ENCODE peak calls at places on chromosomes 3 and 15, in six cellular contexts. K, P, Y, X, W and L are unnamed samples.

GRCh38 chr3:123342631-123343080 is 106.2 kb downstream of the ADCY5 start:
- DNase-seq in W (no peak), Y (no peak), P (no peak), K (no peak), X (no peak), L (no peak)

GRCh38 chr15:32855942-32856341 is 138.1 kb downstream of the GREM1 start:
- DNase-seq in X (no peak), K (peak; percentile 45), P (peak; percentile 50), W (no peak), Y (no peak), L (no peak)

GRCh38 chr3:115146418-115147328 is at the start of gene ZBTB20:
- DNase-seq in X (peak; percentile 84), W (peak; percentile 78), P (peak; percentile 13), Y (no peak), K (peak; percentile 29), L (peak; percentile 67)

GRCh38 chr3:141764041-141764440 is 833 bp downstream of the GRK7 start:
- DNase-seq in W (no peak), K (no peak), X (no peak), Y (no peak), P (no peak), L (no peak)

GRCh38 chr3:23648326-23648964 is 157.3 kb upstream of the UBE2E1 start:
- DNase-seq in W (peak; percentile 5), P (no peak), X (peak; percentile 27), Y (no peak), K (no peak), L (peak; percentile 19)

GRCh38 chr3:185981621-185982020 is 43.8 kb upstream of the TRA2B start:
- DNase-seq in Y (no peak), X (no peak), P (no peak), K (no peak), W (no peak), L (no peak)

GRCh38 chr3:197340521-197340871 is 42.1 kb upstream of the DLG1 start:
- DNase-seq in P (no peak), W (no peak), X (no peak), Y (no peak), K (no peak), L (no peak)

GRCh38 chr3:10774129-10774670 is 41.8 kb upstream of the SLC6A11 start:
- DNase-seq in Y (no peak), W (no peak), K (no peak), P (no peak), X (no peak), L (no peak)

GRCh38 chr3:100600181-100601042 is 9.0 kb upstream of the ADGRG7 start:
- DNase-seq in K (no peak), W (no peak), Y (peak; percentile 43), X (no peak), P (no peak), L (no peak)

GRCh38 chr3:50324351-50325144 is 2.0 kb upstream of the HYAL2 start:
- DNase-seq in X (peak; percentile 85), W (peak; percentile 86), Y (no peak), K (peak; percentile 75), P (no peak), L (peak; percentile 69)

GRCh38 chr15:84947947-84948830 is 33.5 kb upstream of the PDE8A start:
- DNase-seq in Y (no peak), W (peak; percentile 45), P (no peak), K (no peak), X (no peak), L (no peak)

GRCh38 chr3:155293518-155293917 is at the start of gene STRIT1:
- DNase-seq in Y (no peak), X (no peak), K (no peak), P (no peak), W (no peak), L (no peak)

GRCh38 chr3:112531358-112531781 is 30.4 kb downstream of the ATG3 start:
- DNase-seq in X (peak; percentile 27), Y (no peak), P (no peak), W (peak; percentile 9), K (peak; percentile 6), L (peak; percentile 23)

GRCh38 chr3:194690501-194691372 is 5.1 kb downstream of the FAM43A start:
- DNase-seq in W (peak; percentile 30), P (no peak), X (no peak), K (no peak), Y (no peak), L (no peak)

GRCh38 chr3:197841789-197842188 is 50.7 kb downstream of the LRCH3 start:
- DNase-seq in Y (no peak), K (no peak), X (no peak), P (no peak), W (no peak), L (no peak)

GRCh38 chr3:60333710-60334109 is 917.5 kb downstream of the FHIT start:
- DNase-seq in K (no peak), Y (no peak), W (peak; percentile 20), P (no peak), X (no peak), L (no peak)

GRCh38 chr3:12796171-12797123 is at the start of gene CAND2:
- DNase-seq in X (peak; percentile 86), K (no peak), W (peak; percentile 86), Y (no peak), P (no peak), L (no peak)

GRCh38 chr15:29734917-29735572 is 87.2 kb downstream of the TJP1 start:
- DNase-seq in P (no peak), W (no peak), Y (no peak), X (no peak), K (peak; percentile 31), L (no peak)

GRCh38 chr15:60535265-60535664 is 56.3 kb upstream of the ICE2 start:
- DNase-seq in K (no peak), P (no peak), Y (no peak), X (no peak), W (no peak), L (no peak)

GRCh38 chr15:25775317-25775912 is 87.7 kb downstream of the ATP10A start:
- DNase-seq in Y (peak; percentile 40), P (no peak), K (no peak), W (no peak), X (no peak), L (no peak)

GRCh38 chr15:25770618-25771369 is 92.3 kb downstream of the ATP10A start:
- DNase-seq in K (no peak), X (no peak), W (no peak), Y (no peak), P (no peak), L (no peak)

GRCh38 chr15:25772500-25772899 is 90.6 kb downstream of the ATP10A start:
- DNase-seq in K (no peak), Y (no peak), X (no peak), W (no peak), P (no peak), L (no peak)

GRCh38 chr15:25774871-25775270 is 88.3 kb downstream of the ATP10A start:
- DNase-seq in X (no peak), K (no peak), Y (no peak), P (no peak), W (no peak), L (no peak)

DNA sequence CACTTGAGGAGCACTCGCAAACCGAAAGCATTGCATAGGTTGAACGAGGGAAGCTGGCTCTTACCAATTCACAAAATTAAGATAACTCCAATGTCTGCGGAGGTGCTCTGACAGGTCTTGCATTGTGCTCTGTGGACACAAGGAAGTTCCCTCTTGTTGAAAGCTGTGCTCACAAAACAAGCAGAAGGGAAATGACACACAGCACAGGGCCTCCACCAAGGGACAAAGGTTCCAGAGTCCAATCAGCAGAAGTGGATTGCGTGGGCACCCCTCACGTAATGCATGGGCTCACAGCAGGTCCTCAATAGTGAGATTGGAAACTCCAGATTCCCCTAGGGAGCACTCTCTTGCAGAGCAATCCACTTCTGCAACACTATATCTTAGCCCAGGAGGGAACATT is 89.9 kb downstream of the ATP10A start:
- DNase-seq in W (no peak), P (no peak), K (no peak), X (no peak), Y (no peak), L (no peak)
- TF ChIP-seq JUND in W (no peak), P (no peak), K (no peak), X (no peak), Y (no peak), L (no peak)

GRCh38 chr3:150216041-150216811 is 191.9 kb upstream of the TSC22D2 start:
- DNase-seq in W (no peak), X (peak; percentile 32), Y (no peak), P (no peak), K (no peak), L (no peak)
- TF ChIP-seq JUND in W (no peak), X (no peak), Y (no peak), P (no peak), K (no peak), L (no peak)

GRCh38 chr15:97902140-97902780 is 58.2 kb upstream of the ARRDC4 start:
- DNase-seq in Y (no peak), P (no peak), W (no peak), X (no peak), K (no peak), L (no peak)
- TF ChIP-seq JUND in Y (no peak), P (no peak), W (no peak), X (no peak), K (no peak), L (no peak)

GRCh38 chr3:46496745-46497555 is 826 bp upstream of the RTP3 start:
- DNase-seq in X (no peak), K (no peak), Y (peak; percentile 8), W (peak; percentile 76), P (peak; percentile 36), L (peak; percentile 14)
- TF ChIP-seq JUND in X (no peak), K (no peak), Y (no peak), W (peak; percentile 46), P (no peak), L (no peak)

GRCh38 chr3:46628980-46629379 is 16.7 kb downstream of the FAM240A start:
- DNase-seq in Y (no peak), W (no peak), P (no peak), X (no peak), K (no peak), L (no peak)
- TF ChIP-seq JUND in Y (no peak), W (no peak), P (no peak), X (no peak), K (no peak), L (no peak)

DNA sequence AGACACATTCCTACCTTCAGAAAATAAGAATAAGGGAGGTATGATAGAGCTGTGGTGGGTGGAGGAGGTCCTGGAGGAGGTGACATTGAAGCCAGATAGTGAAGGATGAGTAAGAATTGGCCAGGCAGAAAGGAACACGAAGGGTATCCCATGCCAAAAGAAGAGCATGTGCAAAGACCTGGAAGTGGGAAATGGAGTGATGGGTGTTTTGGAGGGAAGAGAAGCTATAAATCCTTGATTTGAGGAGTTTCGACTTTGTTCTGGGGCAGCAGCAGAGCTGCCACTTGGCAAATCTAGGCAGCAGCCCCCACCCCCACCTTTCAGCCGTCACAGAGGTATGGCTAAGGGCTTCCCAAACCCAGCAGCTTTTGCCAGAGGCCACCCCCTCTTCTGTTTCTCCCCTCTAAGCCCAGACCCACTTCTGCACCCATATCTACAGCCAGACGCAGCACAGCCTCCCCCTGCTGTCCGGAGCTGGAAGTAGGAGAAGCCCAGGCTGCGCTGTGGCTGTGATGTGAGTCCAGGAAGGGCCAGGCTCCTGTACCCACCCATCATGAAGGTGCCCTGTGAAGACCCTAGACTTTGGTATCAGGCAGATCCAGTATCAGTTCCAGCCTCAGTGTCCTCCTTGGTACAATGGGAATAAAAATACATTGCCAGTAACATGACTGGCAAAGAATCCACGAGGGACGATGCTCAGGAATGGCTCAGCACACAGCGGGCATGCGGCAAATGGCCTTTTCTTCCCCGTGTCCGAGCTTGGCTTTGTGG is 188.7 kb upstream of the LINGO1 start:
- DNase-seq in K (peak; percentile 37), Y (no peak), W (peak; percentile 75), P (peak; percentile 41), X (peak; percentile 88), L (peak; percentile 76)
- TF ChIP-seq JUND in K (no peak), Y (no peak), W (no peak), P (no peak), X (no peak), L (no peak)

GRCh38 chr3:33312361-33312760 is 35.1 kb downstream of the FBXL2 start:
- DNase-seq in X (no peak), Y (no peak), K (no peak), P (no peak), W (peak; percentile 5), L (no peak)
- TF ChIP-seq JUND in X (no peak), Y (no peak), K (no peak), P (no peak), W (no peak), L (no peak)